ENCODE peak calls at places on chromosomes 3 and 15, in seven cellular contexts. C is fibroblast of the conjunctiva, Q is activated T-cell treated with anti-CD3 and anti-CD28 coated beads for 1 hour, M is NCI-H187, A is fibroblast of villous mesenchyme, W is AG20443, U is SHP77. L is an unnamed sample.

GRCh38 chr15:62625421-62626033 is 417.0 kb upstream of the TPM1 start:
- DNase-seq in C (peak), Q (no peak), M (no peak), A (peak), W (peak), U (no peak), L (no peak)

GRCh38 chr15:69319384-69320375 is 21.0 kb downstream of the PAQR5 start:
- DNase-seq in C (no peak), Q (no peak), M (no peak), A (peak), W (no peak), U (no peak), L (peak)

GRCh38 chr3:66800941-66801545 is 197.1 kb upstream of the KBTBD8 start:
- DNase-seq in C (no peak), Q (no peak), M (no peak), A (no peak), W (no peak), U (no peak), L (no peak)

GRCh38 chr15:55319537-55320325 is 709 bp downstream of the PIGB start:
- DNase-seq in C (peak), Q (no peak), M (no peak), A (peak), W (peak), U (no peak), L (no peak)

GRCh38 chr15:64152507-64153387 is 1.2 kb downstream of the SNX22 start:
- DNase-seq in C (no peak), Q (no peak), M (no peak), A (no peak), W (no peak), U (no peak), L (no peak)

GRCh38 chr3:74375653-74376052 is 238.8 kb downstream of the CNTN3 start:
- DNase-seq in C (no peak), Q (no peak), M (no peak), A (no peak), W (no peak), U (no peak), L (no peak)

GRCh38 chr3:28924744-28925360 is 356.0 kb upstream of the RBMS3 start:
- DNase-seq in C (no peak), Q (no peak), M (no peak), A (no peak), W (peak), U (no peak), L (no peak)

GRCh38 chr15:100457201-100457600 is 71.5 kb downstream of the CERS3 start:
- DNase-seq in C (no peak), Q (no peak), M (no peak), A (peak), W (no peak), U (no peak), L (peak)

GRCh38 chr3:107432013-107432515 is 54.8 kb downstream of the CCDC54 start:
- DNase-seq in C (no peak), Q (no peak), M (no peak), A (peak), W (peak), U (peak), L (peak)

GRCh38 chr3:115922681-115923347 is 299.5 kb downstream of the GAP43 start:
- DNase-seq in C (no peak), Q (no peak), M (no peak), A (peak), W (peak), U (peak), L (peak)

GRCh38 chr3:190597291-190597690 is 83.4 kb downstream of the IL1RAP start:
- DNase-seq in C (no peak), Q (no peak), M (no peak), A (no peak), W (no peak), U (no peak), L (no peak)

GRCh38 chr15:38690737-38691332 is 126.2 kb upstream of the RASGRP1 start:
- DNase-seq in C (peak), Q (peak), M (peak), A (peak), W (peak), U (peak), L (peak)

GRCh38 chr3:9673082-9673481 is 23.8 kb downstream of the MTMR14 start:
- DNase-seq in C (no peak), Q (no peak), M (no peak), A (no peak), W (no peak), U (no peak), L (no peak)

GRCh38 chr3:48661501-48662139 is 1.1 kb downstream of the CELSR3 start:
- DNase-seq in C (peak), Q (peak), M (no peak), A (peak), W (peak), U (no peak), L (peak)

GRCh38 chr3:51687472-51688205 is 16.6 kb downstream of the TEX264 start:
- DNase-seq in C (no peak), Q (no peak), M (no peak), A (no peak), W (no peak), U (no peak), L (no peak)

GRCh38 chr3:65080432-65080831 is 392.6 kb upstream of the ADAMTS9 start:
- DNase-seq in C (no peak), Q (no peak), M (no peak), A (no peak), W (no peak), U (no peak), L (no peak)

GRCh38 chr3:71345429-71346027 is 238.0 kb downstream of the FOXP1 start:
- DNase-seq in C (peak), Q (no peak), M (no peak), A (peak), W (peak), U (no peak), L (no peak)

GRCh38 chr3:112500621-112501020 is 1.3 kb upstream of the BTLA start:
- DNase-seq in C (no peak), Q (no peak), M (no peak), A (no peak), W (no peak), U (no peak), L (no peak)

L was measured in amniotic epithelial cell.